ENCODE peak calls at places on chromosomes 2 and 18, in five cellular contexts. O is left cardiac atrium, G is WERI-Rb-1, J is ACHN, E is GM12892. X is an unnamed sample.

GRCh38 chr2:126480033-126480432 is 175.9 kb upstream of the GYPC start:
- DNase-seq in O (no peak), G (no peak), J (no peak), E (no peak), X (no peak)

GRCh38 chr18:23519725-23520124 is 16.4 kb downstream of the RMC1 start:
- DNase-seq in O (no peak), G (no peak), J (no peak), E (no peak), X (no peak)

GRCh38 chr2:42797281-42797680 is 4.9 kb upstream of the HAAO start:
- DNase-seq in O (no peak), G (no peak), J (no peak), E (no peak), X (no peak)

GRCh38 chr2:143901185-143901842 is 618.6 kb downstream of the ZEB2 start:
- DNase-seq in O (no peak), G (no peak), J (peak; percentile 82), E (no peak), X (no peak)

GRCh38 chr2:41791523-41791922 is 256.3 kb upstream of the PKDCC start:
- DNase-seq in O (peak; percentile 31), G (no peak), J (peak; percentile 56), E (no peak), X (no peak)

GRCh38 chr18:21242141-21243040 is at the start of gene GREB1L:
- DNase-seq in O (peak; percentile 61), G (peak; percentile 78), J (peak; percentile 43), E (peak; percentile 22), X (peak; percentile 48)

GRCh38 chr18:33505798-33506197 is 65.3 kb upstream of the CCDC178 start:
- DNase-seq in O (no peak), G (no peak), J (no peak), E (no peak), X (no peak)

GRCh38 chr2:12106440-12107080 is 360.1 kb downstream of the LPIN1 start:
- DNase-seq in O (peak; percentile 78), G (no peak), J (peak; percentile 95), E (no peak), X (peak; percentile 38)

GRCh38 chr18:25279133-25279532 is 72.8 kb downstream of the ZNF521 start:
- DNase-seq in O (no peak), G (no peak), J (no peak), E (no peak), X (no peak)

GRCh38 chr2:170166735-170167134 is 11.2 kb upstream of the MYO3B start:
- DNase-seq in O (no peak), G (no peak), J (no peak), E (no peak), X (no peak)

GRCh38 chr2:25220198-25220712 is 51.9 kb upstream of the POMC start:
- DNase-seq in O (no peak), G (no peak), J (no peak), E (no peak), X (no peak)

GRCh38 chr2:101533611-101534601 is 59.0 kb upstream of the RFX8 start:
- DNase-seq in O (peak; percentile 59), G (no peak), J (no peak), E (no peak), X (no peak)

GRCh38 chr18:77056399-77057015 is 76.1 kb downstream of the MBP start:
- DNase-seq in O (no peak), G (peak; percentile 36), J (no peak), E (no peak), X (no peak)

GRCh38 chr2:26086155-26086634 is 52.3 kb downstream of the RAB10 start:
- DNase-seq in O (no peak), G (no peak), J (no peak), E (no peak), X (no peak)

GRCh38 chr18:65235966-65236634 is 514.7 kb upstream of the CDH7 start:
- DNase-seq in O (no peak), G (no peak), J (no peak), E (no peak), X (no peak)

GRCh38 chr18:62187543-62188378 is 706 bp downstream of the RELCH start:
- DNase-seq in O (peak; percentile 34), G (peak; percentile 51), J (peak; percentile 36), E (peak; percentile 8), X (peak; percentile 47)

GRCh38 chr18:59954241-59954640 is 54.4 kb downstream of the PMAIP1 start:
- DNase-seq in O (no peak), G (no peak), J (no peak), E (no peak), X (no peak)

GRCh38 chr2:120999374-121000097 is 263.9 kb downstream of the GLI2 start:
- DNase-seq in O (no peak), G (no peak), J (no peak), E (no peak), X (no peak)